ENCODE peak calls at places on chromosomes 13 and 19, in five cellular contexts. H, U, X, F and C are unnamed samples.

GRCh38 chr13:70874646-70875045 is 766.4 kb upstream of the KLHL1 start:
- DNase-seq in H (no peak), X (no peak), F (no peak), U (no peak), C (no peak)

GRCh38 chr13:48728226-48728625 is 74.5 kb downstream of the CYSLTR2 start:
- DNase-seq in X (no peak), U (no peak), F (no peak), H (no peak), C (no peak)

GRCh38 chr13:99871249-99871898 is 100.2 kb downstream of the ZIC5 start:
- DNase-seq in X (no peak), H (no peak), U (no peak), F (no peak), C (no peak)

GRCh38 chr13:67094078-67094477 is 136.1 kb downstream of the PCDH9 start:
- DNase-seq in H (no peak), F (no peak), X (no peak), U (no peak), C (no peak)

GRCh38 chr13:33191425-33192221 is 93.9 kb downstream of the STARD13 start:
- DNase-seq in F (no peak), U (no peak), X (no peak), H (no peak), C (no peak)

GRCh38 chr19:9431475-9431874 is 3.9 kb downstream of the ZNF266 start:
- DNase-seq in H (no peak), X (no peak), U (no peak), F (no peak), C (peak; percentile 30)

GRCh38 chr13:95455782-95456181 is 96.7 kb upstream of the CLDN10 start:
- DNase-seq in U (no peak), F (no peak), H (no peak), X (no peak), C (no peak)

GRCh38 chr19:21317821-21318220 is 11.4 kb downstream of the ZNF708 start:
- DNase-seq in U (no peak), F (no peak), X (no peak), H (no peak), C (no peak)

GRCh38 chr13:51534075-51534817 is 50.0 kb upstream of the WDFY2 start:
- DNase-seq in F (no peak), U (no peak), H (no peak), X (no peak), C (no peak)

GRCh38 chr13:98390086-98390697 is 186.7 kb downstream of the STK24 start:
- DNase-seq in U (no peak), F (no peak), X (no peak), H (no peak), C (no peak)

GRCh38 chr19:46002678-46003275 is 7.5 kb downstream of the CCDC61 start:
- DNase-seq in X (no peak), F (no peak), U (no peak), H (no peak), C (no peak)

GRCh38 chr19:17183858-17184271 is 31.3 kb upstream of the USE1 start:
- DNase-seq in F (no peak), U (no peak), H (no peak), X (no peak), C (no peak)

GRCh38 chr13:46749951-46750350 is 47.0 kb downstream of the ESD start:
- DNase-seq in H (no peak), X (no peak), U (no peak), F (no peak), C (no peak)

GRCh38 chr13:46753917-46754316 is 43.0 kb downstream of the ESD start:
- DNase-seq in H (no peak), X (no peak), F (no peak), U (no peak), C (no peak)

GRCh38 chr13:46754812-46755211 is 42.1 kb downstream of the ESD start:
- DNase-seq in X (no peak), U (no peak), F (no peak), H (no peak), C (no peak)

GRCh38 chr13:46753137-46753536 is 43.8 kb downstream of the ESD start:
- DNase-seq in F (no peak), X (no peak), U (no peak), H (no peak), C (no peak)

GRCh38 chr13:46751811-46752635 is 44.9 kb downstream of the ESD start:
- DNase-seq in H (no peak), F (no peak), X (no peak), U (no peak), C (no peak)
- TF ChIP-seq POLR2A in H (no peak), F (no peak), X (no peak), U (no peak), C (no peak)

DNA sequence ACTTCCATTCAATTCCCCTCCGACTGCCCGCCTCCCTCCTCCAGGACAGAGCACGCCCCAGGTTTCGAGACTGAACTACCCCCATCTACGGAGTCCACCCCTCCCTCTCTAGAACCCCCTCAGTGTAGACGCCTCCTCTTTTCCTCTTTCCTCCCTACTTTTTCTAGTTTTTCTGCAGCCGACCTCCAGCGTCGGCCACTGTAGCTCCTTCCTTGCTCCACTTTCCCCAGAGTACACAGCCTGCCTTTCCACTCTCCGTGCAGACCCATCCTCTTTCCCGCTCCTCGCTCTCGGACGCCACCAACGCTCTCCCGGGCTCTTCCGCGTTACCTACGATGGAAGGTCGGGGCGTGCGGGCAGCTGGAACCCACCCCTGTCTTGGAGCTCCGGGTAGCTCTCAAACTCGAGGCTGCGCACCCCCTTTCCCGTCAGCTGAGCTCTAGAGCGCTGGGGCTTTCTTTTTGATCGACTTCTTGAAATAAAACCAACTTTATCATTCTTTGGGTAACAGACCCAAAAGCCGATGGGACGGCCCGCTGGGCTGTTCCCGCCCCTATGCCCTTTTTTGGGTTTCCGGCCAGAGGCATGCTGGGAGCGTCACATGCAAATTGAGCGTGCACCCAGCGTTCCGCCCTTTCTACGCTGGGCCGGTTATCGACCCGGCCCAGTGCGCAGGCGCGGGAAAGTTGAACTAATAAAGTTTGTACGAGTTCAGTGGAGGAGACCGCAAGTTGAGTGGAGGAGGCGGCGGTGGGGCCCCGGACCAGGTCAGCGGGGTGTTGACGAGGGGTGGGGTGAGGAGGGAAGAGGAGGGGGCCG is at the start of the genes BCL2L12 and IRF3:
- DNase-seq in U (peak; percentile 100), F (peak; percentile 97), H (peak; percentile 99), X (peak; percentile 99), C (peak; percentile 95)
- TF ChIP-seq POLR2A in U (no peak), F (no peak), H (peak; percentile 80), X (peak; percentile 69), C (peak; percentile 72)

DNA sequence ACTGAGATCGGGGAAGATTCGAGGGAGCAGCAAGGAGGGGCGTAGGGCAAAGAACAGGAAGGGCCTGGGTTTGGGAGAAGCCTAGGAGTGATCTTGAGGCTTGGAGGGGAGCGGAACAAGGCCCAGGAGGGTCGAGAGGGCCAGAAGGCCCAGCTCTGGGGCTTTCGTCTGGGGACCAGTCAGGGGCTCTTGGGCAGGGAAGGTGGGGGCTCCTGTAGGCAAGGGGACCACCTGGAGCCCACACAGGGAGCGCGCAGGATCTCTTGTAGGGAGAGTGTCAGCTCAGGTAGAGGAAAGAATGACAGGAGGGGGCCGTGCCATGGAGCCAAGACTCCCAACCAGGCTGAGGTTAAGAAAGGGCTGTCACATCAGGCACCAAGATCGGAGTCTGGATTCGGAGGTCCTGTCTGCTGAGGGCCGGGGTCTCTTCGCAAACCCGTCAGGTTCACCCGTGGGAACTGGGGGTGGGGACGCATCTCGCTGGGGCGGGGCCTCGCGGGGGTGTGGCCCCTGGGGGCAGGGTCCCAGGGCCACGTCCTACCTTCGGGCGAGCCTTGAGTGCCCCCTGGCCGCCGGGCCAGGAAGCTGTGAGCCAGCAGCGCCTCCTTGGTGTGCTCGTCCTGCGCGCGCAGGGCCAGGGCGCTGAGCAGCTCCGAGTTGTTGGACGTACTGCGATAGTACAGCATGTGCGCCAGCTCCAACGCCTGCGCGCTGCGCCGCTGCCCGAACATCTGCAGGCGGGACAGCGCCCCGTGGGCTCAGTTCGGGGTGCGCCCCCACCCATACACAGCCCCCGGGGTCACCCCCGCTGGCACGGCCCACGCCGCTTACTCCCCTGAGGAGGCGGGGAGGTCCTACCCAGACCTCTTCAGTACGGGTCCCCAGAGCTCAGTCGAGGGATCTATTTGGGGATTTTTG is 8.4 kb downstream of the EMP3 start:
- DNase-seq in H (peak; percentile 88), F (peak; percentile 92), U (peak; percentile 98), X (peak; percentile 88), C (no peak)
- TF ChIP-seq POLR2A in H (no peak), F (no peak), U (no peak), X (no peak), C (no peak)

GRCh38 chr13:39037410-39037879 is 444 bp downstream of the PROSER1 start:
- DNase-seq in U (no peak), H (no peak), X (no peak), F (no peak), C (peak; percentile 29)
- TF ChIP-seq POLR2A in U (no peak), H (no peak), X (no peak), F (no peak), C (no peak)

GRCh38 chr13:75473472-75473871 is 8.5 kb downstream of the TBC1D4 start:
- DNase-seq in H (no peak), X (no peak), F (no peak), U (no peak), C (no peak)

GRCh38 chr13:75479102-75479501 is 2.9 kb downstream of the TBC1D4 start:
- DNase-seq in U (no peak), H (no peak), F (no peak), X (no peak), C (no peak)

GRCh38 chr13:75478659-75479058 is 3.3 kb downstream of the TBC1D4 start:
- DNase-seq in U (no peak), X (no peak), H (no peak), F (no peak), C (no peak)

GRCh38 chr13:75470676-75471075 is 11.3 kb downstream of the TBC1D4 start:
- DNase-seq in F (no peak), H (no peak), U (no peak), X (no peak), C (no peak)

DNA sequence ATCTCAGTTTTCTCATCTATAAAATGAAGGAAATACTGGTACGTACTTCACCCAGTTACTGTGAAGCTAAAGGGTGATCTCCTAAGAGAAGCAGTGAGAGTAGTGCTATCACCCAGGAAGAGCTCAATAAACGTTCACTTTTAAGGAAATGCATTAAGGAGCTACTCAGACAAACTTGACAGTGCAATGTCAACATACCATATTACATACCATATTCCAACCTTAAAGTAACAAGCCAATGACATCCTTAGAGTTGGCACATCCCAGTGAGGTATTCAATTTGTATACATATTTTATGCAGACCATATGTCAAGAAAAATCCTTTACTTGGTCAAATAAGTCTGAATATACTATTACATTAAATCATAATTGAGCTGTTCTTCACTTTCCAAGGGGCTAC is 7.0 kb downstream of the TBC1D4 start:
- DNase-seq in H (no peak), U (no peak), F (no peak), X (no peak), C (no peak)
- TF ChIP-seq POLR2A in H (no peak), U (no peak), F (no peak), X (no peak), C (no peak)

GRCh38 chr19:54464624-54465266 is 1.2 kb upstream of the LENG9 start:
- DNase-seq in F (peak; percentile 72), X (peak; percentile 77), U (peak; percentile 98), H (peak; percentile 94), C (peak; percentile 100)
- TF ChIP-seq POLR2A in F (no peak), X (peak; percentile 29), U (no peak), H (peak; percentile 85), C (peak; percentile 61)